ENCODE peak calls at places on chromosomes 11 and 22, in six cellular contexts. T is activated naive CD4-positive, alpha-beta T cell treated with Interleukin-2 at 50 U/mL for 16 hours; Q is neural progenitor cell; C is caudate nucleus; Y is pancreas; H is fibroblast of pulmonary artery. L is an unnamed sample.

GRCh38 chr11:6943131-6943530 is 16.9 kb downstream of the ZNF215 start:
- DNase-seq in Y (no peak), T (no peak), C (no peak), Q (no peak), H (peak), L (no peak)

GRCh38 chr11:78049348-78049747 is 14.3 kb upstream of the THRSP start:
- DNase-seq in Q (no peak), H (no peak), C (no peak), T (no peak), Y (no peak), L (no peak)

GRCh38 chr11:18934195-18934808 is 4.9 kb downstream of the MRGPRX1 start:
- DNase-seq in T (no peak), Y (no peak), Q (no peak), H (no peak), C (no peak), L (no peak)

GRCh38 chr22:45743687-45744086 is 72.1 kb downstream of the ATXN10 start:
- DNase-seq in C (no peak), Y (no peak), H (peak), T (no peak), Q (no peak), L (no peak)

GRCh38 chr11:12235945-12236743 is 125.8 kb downstream of the MICAL2 start:
- DNase-seq in Q (peak), T (peak), Y (no peak), H (peak), C (no peak), L (peak)

GRCh38 chr11:38014405-38014804 is 1416.4 kb upstream of the RAG2 start:
- DNase-seq in T (no peak), C (no peak), H (peak), Y (no peak), Q (no peak), L (no peak)

GRCh38 chr22:29994941-29995340 is 85.3 kb upstream of the HORMAD2 start:
- DNase-seq in C (no peak), Y (no peak), Q (no peak), T (no peak), H (peak), L (no peak)

GRCh38 chr11:103091024-103091423 is 936 bp downstream of the DCUN1D5 start:
- DNase-seq in C (no peak), Q (peak), Y (no peak), H (peak), T (no peak), L (no peak)

GRCh38 chr11:67433536-67434394 is 3.7 kb downstream of the PTPRCAP start:
- DNase-seq in Y (no peak), C (no peak), H (no peak), Q (no peak), T (no peak), L (no peak)

GRCh38 chr11:111348147-111348546 is 30.9 kb downstream of the POU2AF1 start:
- DNase-seq in T (no peak), H (no peak), Q (no peak), Y (no peak), C (no peak), L (no peak)

GRCh38 chr22:33062402-33062801 is 4.2 kb upstream of the SYN3 start:
- DNase-seq in C (no peak), H (no peak), T (no peak), Y (no peak), Q (no peak), L (no peak)

GRCh38 chr11:34680918-34681554 is 60.1 kb downstream of the EHF start:
- DNase-seq in C (no peak), H (peak), T (no peak), Q (no peak), Y (no peak), L (peak)

GRCh38 chr11:72758690-72759389 is 6.6 kb upstream of the ARAP1 start:
- DNase-seq in T (no peak), Q (no peak), H (peak), Y (no peak), C (no peak), L (no peak)

GRCh38 chr22:39622881-39623367 is 52.4 kb downstream of the CACNA1I start:
- DNase-seq in Q (peak), C (no peak), H (peak), Y (peak), T (peak), L (peak)

GRCh38 chr11:94835571-94835970 is 67.4 kb downstream of the AMOTL1 start:
- DNase-seq in H (peak), Y (no peak), T (no peak), Q (no peak), C (no peak), L (no peak)

GRCh38 chr11:108549319-108549885 is 44.2 kb downstream of the EXPH5 start:
- DNase-seq in T (no peak), Y (no peak), H (no peak), C (no peak), Q (no peak), L (no peak)

GRCh38 chr11:26017903-26018750 is 313.8 kb upstream of the ANO3 start:
- DNase-seq in Q (no peak), C (no peak), T (no peak), Y (no peak), H (no peak), L (no peak)

GRCh38 chr11:12377106-12377823 is at the start of gene PARVA:
- DNase-seq in H (peak), T (no peak), C (no peak), Q (peak), Y (peak), L (peak)

GRCh38 chr11:13008625-13009475 is at the start of gene RASSF10:
- DNase-seq in T (no peak), Y (peak), Q (peak), C (peak), H (peak), L (no peak)

GRCh38 chr11:131609921-131610320 is 239.5 kb downstream of the NTM start:
- DNase-seq in Y (no peak), C (peak), Q (no peak), T (no peak), H (no peak), L (no peak)

GRCh38 chr11:101445761-101446160 is 138.0 kb downstream of the TRPC6 start:
- DNase-seq in C (no peak), Y (no peak), H (no peak), T (no peak), Q (peak), L (no peak)

GRCh38 chr11:128341280-128341679 is 246.1 kb downstream of the ETS1 start:
- DNase-seq in T (peak), Y (no peak), Q (no peak), H (no peak), C (no peak), L (no peak)

GRCh38 chr11:119155733-119156492 is 7.1 kb downstream of the ABCG4 start:
- DNase-seq in C (no peak), H (no peak), Q (peak), Y (no peak), T (no peak), L (peak)

GRCh38 chr11:36103933-36104530 is 160.2 kb downstream of the LDLRAD3 start:
- DNase-seq in C (no peak), Y (no peak), H (no peak), Q (no peak), T (no peak), L (no peak)

GRCh38 chr11:129932385-129933067 is 37.1 kb upstream of the NFRKB start:
- DNase-seq in H (no peak), C (no peak), T (no peak), Q (no peak), Y (no peak), L (no peak)

GRCh38 chr22:27543460-27543859 is 258.1 kb downstream of the MN1 start:
- DNase-seq in Y (no peak), H (no peak), Q (no peak), C (no peak), T (no peak), L (no peak)

GRCh38 chr11:58616594-58616993 is 5.9 kb upstream of the CNTF start:
- DNase-seq in H (peak), C (no peak), Y (peak), Q (no peak), T (no peak), L (no peak)

GRCh38 chr22:46584081-46584903 is 35.9 kb upstream of the GRAMD4 start:
- DNase-seq in C (no peak), T (no peak), H (no peak), Y (no peak), Q (peak), L (no peak)

GRCh38 chr11:86574493-86575207 is 97.8 kb downstream of the ME3 start:
- DNase-seq in C (no peak), Q (no peak), H (peak), T (no peak), Y (no peak), L (no peak)

GRCh38 chr11:121886005-121886739 is 229.8 kb downstream of the BLID start:
- DNase-seq in T (no peak), Q (no peak), H (no peak), C (no peak), Y (no peak), L (no peak)

GRCh38 chr11:9178716-9179115 is 86.4 kb downstream of the DENND5A start:
- DNase-seq in Y (no peak), T (no peak), H (no peak), Q (no peak), C (no peak), L (no peak)

GRCh38 chr11:76260296-76260695 is 54.0 kb upstream of the WNT11 start:
- DNase-seq in C (no peak), Y (no peak), H (no peak), Q (no peak), T (no peak), L (no peak)

GRCh38 chr22:20295262-20296064 is 24.4 kb downstream of the DGCR6L start:
- DNase-seq in Y (no peak), Q (no peak), C (no peak), H (no peak), T (no peak), L (no peak)

GRCh38 chr11:59667812-59668187 is 1.0 kb downstream of the PATL1 start:
- DNase-seq in Y (no peak), Q (peak), T (no peak), H (no peak), C (no peak), L (no peak)

GRCh38 chr11:115054541-115055538 is 376.5 kb downstream of the NXPE2 start:
- DNase-seq in Y (no peak), T (no peak), Q (no peak), H (no peak), C (no peak), L (no peak)

GRCh38 chr11:76802621-76803020 is 19.5 kb downstream of the TSKU start:
- DNase-seq in C (no peak), Q (no peak), Y (no peak), T (no peak), H (no peak), L (no peak)

L was measured in NCI-H460.